ENCODE peak calls at places on chromosomes 4 and X, in four cellular contexts. P, V, E and Z are unnamed samples. For H3K36me3 and H3K4me1, the result is how much of the 10 kb centered on the place peaks cover.

GRCh38 chr4:102585329-102585728 is 84.2 kb downstream of the NFKB1 start:
- DNase-seq in P (no peak), V (no peak), E (no peak), Z (no peak)

GRCh38 chr4:77172336-77172735 is 15.3 kb downstream of the CCNG2 start:
- DNase-seq in P (no peak), V (peak), E (no peak), Z (no peak)

GRCh38 chrX:57172544-57172943 is 35.3 kb upstream of the SPIN2A start:
- DNase-seq in P (no peak), V (no peak), E (no peak), Z (peak)

GRCh38 chr4:118326585-118326984 is 26.2 kb downstream of the PRSS12 start:
- DNase-seq in P (no peak), V (no peak), E (no peak), Z (no peak)

GRCh38 chrX:101260435-101260834 is 30.7 kb downstream of the TAF7L start:
- DNase-seq in P (no peak), V (no peak), E (no peak), Z (no peak)

GRCh38 chr4:118034061-118034785 is at the start of gene NDST3:
- DNase-seq in P (peak), V (peak), E (peak), Z (peak)

GRCh38 chr4:128517096-128517738 is 229.6 kb upstream of the PGRMC2 start:
- DNase-seq in P (no peak), V (no peak), E (no peak), Z (no peak)

GRCh38 chr4:101753702-101754101 is 36.8 kb upstream of the BANK1 start:
- DNase-seq in P (no peak), V (no peak), E (no peak), Z (no peak)

GRCh38 chr4:82705881-82706280 is 92.7 kb downstream of the SCD5 start:
- DNase-seq in P (no peak), V (peak), E (no peak), Z (no peak)

GRCh38 chr4:58247792-58248191 is 1137.6 kb upstream of the IGFBP7 start:
- DNase-seq in P (no peak), V (no peak), E (no peak), Z (no peak)

GRCh38 chr4:108193891-108194672 is 25.4 kb upstream of the LEF1 start:
- DNase-seq in P (no peak), V (peak), E (no peak), Z (no peak)
- H3K36me3 ChIP-seq in P (under half), V (under half), E (under half), Z (under half)

GRCh38 chrX:19360903-19361302 is 17.2 kb downstream of the PDHA1 start:
- DNase-seq in P (no peak), V (no peak), E (no peak), Z (no peak)

GRCh38 chrX:19361701-19362100 is 18.0 kb downstream of the PDHA1 start:
- DNase-seq in P (no peak), V (no peak), E (no peak), Z (no peak)
- H3K27ac ChIP-seq in P (no peak), V (no peak), E (no peak), Z (no peak)

GRCh38 chr4:158788608-158789007 is 19.8 kb downstream of the FNIP2 start:
- DNase-seq in P (no peak), V (no peak), E (no peak), Z (no peak)
- H3K4me1 ChIP-seq in P (half or more), V (under half), E (under half), Z (under half)

DNA sequence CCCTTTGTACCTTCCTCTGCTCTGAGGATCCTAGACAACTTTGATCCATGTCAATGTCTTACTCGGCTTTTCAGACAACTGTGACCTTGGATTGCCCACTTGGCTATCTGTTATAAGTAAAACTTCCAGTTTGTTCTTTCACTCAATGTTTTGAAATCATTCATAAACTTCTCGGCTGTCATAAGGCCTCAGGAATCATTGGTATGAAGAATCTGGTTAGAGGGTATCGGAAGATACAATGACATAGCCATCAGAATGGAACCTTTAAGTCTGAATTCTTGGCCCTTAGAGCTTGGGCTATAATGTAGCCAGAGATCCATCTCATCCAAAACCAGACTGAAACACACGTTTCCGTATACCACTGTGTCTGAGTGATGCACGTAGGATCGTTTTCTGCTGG is 59.0 kb upstream of the WDR1 start:
- DNase-seq in P (no peak), V (no peak), E (no peak), Z (no peak)
- H3K36me3 ChIP-seq in P (under half), V (under half), E (under half), Z (under half)

GRCh38 chr4:40253906-40254305 is 57.1 kb downstream of the RHOH start:
- DNase-seq in P (no peak), V (no peak), E (no peak), Z (no peak)
- H3K27ac ChIP-seq in P (no peak), V (no peak), E (no peak), Z (no peak)

GRCh38 chrX:71543316-71543715 is 10.4 kb downstream of the OGT start:
- DNase-seq in P (no peak), V (peak), E (no peak), Z (no peak)
- H3K4me1 ChIP-seq in P (under half), V (under half), E (under half), Z (under half)

GRCh38 chrX:16695079-16695676 is 17.3 kb downstream of the CTPS2 start:
- DNase-seq in P (peak), V (peak), E (peak), Z (peak)
- H3K36me3 ChIP-seq in P (under half), V (under half), E (under half), Z (under half)